ENCODE peak calls at places on chromosomes 1 and 21, in ten cellular contexts. One of them, this sample, is unnamed.
A peak's percentile ranks its signal among the peaks of the same experiment; 100 is the strongest.

GRCh38 chr1:14055442-14056225 is 355.6 kb downstream of the PRDM2 start:
- DNase-seq in RWPE1: peak; percentile 65
- DNase-seq in right atrium auricular region: no peak
- DNase-seq in left ventricle myocardium inferior: no peak
- DNase-seq in GM04503: no peak
- DNase-seq in AG08396: no peak
- DNase-seq in ACHN: no peak
- DNase-seq in islet precursor cell: no peak
- DNase-seq in mesothelial cell of epicardium: no peak
- DNase-seq in fibroblast of mammary gland: peak; percentile 37
- DNase-seq in this sample: no peak

GRCh38 chr1:3275471-3276340 is 178.8 kb upstream of the ARHGEF16 start:
- DNase-seq in RWPE1: no peak
- DNase-seq in right atrium auricular region: no peak
- DNase-seq in left ventricle myocardium inferior: peak; percentile 38
- DNase-seq in GM04503: no peak
- DNase-seq in AG08396: no peak
- DNase-seq in ACHN: no peak
- DNase-seq in islet precursor cell: no peak
- DNase-seq in mesothelial cell of epicardium: no peak
- DNase-seq in fibroblast of mammary gland: peak; percentile 30
- DNase-seq in this sample: no peak

GRCh38 chr1:112520166-112520565 is 11.4 kb downstream of the WNT2B start:
- DNase-seq in RWPE1: no peak
- DNase-seq in right atrium auricular region: no peak
- DNase-seq in left ventricle myocardium inferior: no peak
- DNase-seq in GM04503: no peak
- DNase-seq in AG08396: no peak
- DNase-seq in ACHN: no peak
- DNase-seq in islet precursor cell: peak; percentile 72
- DNase-seq in mesothelial cell of epicardium: no peak
- DNase-seq in fibroblast of mammary gland: no peak
- DNase-seq in this sample: no peak

GRCh38 chr1:12201343-12202189 is 28.3 kb upstream of the VPS13D start:
- DNase-seq in RWPE1: no peak
- DNase-seq in right atrium auricular region: no peak
- DNase-seq in left ventricle myocardium inferior: no peak
- DNase-seq in GM04503: no peak
- DNase-seq in AG08396: no peak
- DNase-seq in ACHN: no peak
- DNase-seq in islet precursor cell: no peak
- DNase-seq in mesothelial cell of epicardium: no peak
- DNase-seq in fibroblast of mammary gland: no peak
- DNase-seq in this sample: no peak

GRCh38 chr1:91806777-91807700 is 78.9 kb downstream of the TGFBR3 start:
- DNase-seq in RWPE1: no peak
- DNase-seq in right atrium auricular region: no peak
- DNase-seq in left ventricle myocardium inferior: no peak
- DNase-seq in GM04503: peak; percentile 60
- DNase-seq in AG08396: no peak
- DNase-seq in ACHN: no peak
- DNase-seq in islet precursor cell: no peak
- DNase-seq in mesothelial cell of epicardium: no peak
- DNase-seq in fibroblast of mammary gland: peak; percentile 65
- DNase-seq in this sample: no peak

GRCh38 chr1:35925741-35926140 is 5.2 kb upstream of the AGO3 start:
- DNase-seq in RWPE1: no peak
- DNase-seq in right atrium auricular region: no peak
- DNase-seq in left ventricle myocardium inferior: peak; percentile 55
- DNase-seq in GM04503: peak; percentile 45
- DNase-seq in AG08396: peak; percentile 70
- DNase-seq in ACHN: no peak
- DNase-seq in islet precursor cell: no peak
- DNase-seq in mesothelial cell of epicardium: no peak
- DNase-seq in fibroblast of mammary gland: peak; percentile 28
- DNase-seq in this sample: no peak

GRCh38 chr1:94401206-94401605 is 17.0 kb upstream of the ABCD3 start:
- DNase-seq in RWPE1: no peak
- DNase-seq in right atrium auricular region: no peak
- DNase-seq in left ventricle myocardium inferior: no peak
- DNase-seq in GM04503: no peak
- DNase-seq in AG08396: no peak
- DNase-seq in ACHN: no peak
- DNase-seq in islet precursor cell: no peak
- DNase-seq in mesothelial cell of epicardium: no peak
- DNase-seq in fibroblast of mammary gland: no peak
- DNase-seq in this sample: no peak

GRCh38 chr1:3907031-3907534 is 7.0 kb upstream of the C1orf174 start:
- DNase-seq in RWPE1: no peak
- DNase-seq in right atrium auricular region: no peak
- DNase-seq in left ventricle myocardium inferior: no peak
- DNase-seq in GM04503: no peak
- DNase-seq in AG08396: no peak
- DNase-seq in ACHN: no peak
- DNase-seq in islet precursor cell: peak; percentile 78
- DNase-seq in mesothelial cell of epicardium: no peak
- DNase-seq in fibroblast of mammary gland: peak; percentile 24
- DNase-seq in this sample: peak; percentile 77

GRCh38 chr21:42398414-42399030 is 2.7 kb upstream of the TMPRSS3 start:
- DNase-seq in RWPE1: no peak
- DNase-seq in right atrium auricular region: no peak
- DNase-seq in left ventricle myocardium inferior: no peak
- DNase-seq in GM04503: no peak
- DNase-seq in AG08396: no peak
- DNase-seq in ACHN: no peak
- DNase-seq in islet precursor cell: no peak
- DNase-seq in mesothelial cell of epicardium: no peak
- DNase-seq in fibroblast of mammary gland: no peak
- DNase-seq in this sample: no peak

GRCh38 chr1:25756210-25756609 is 43.8 kb upstream of the SELENON start:
- DNase-seq in RWPE1: no peak
- DNase-seq in right atrium auricular region: no peak
- DNase-seq in left ventricle myocardium inferior: no peak
- DNase-seq in GM04503: no peak
- DNase-seq in AG08396: no peak
- DNase-seq in ACHN: no peak
- DNase-seq in islet precursor cell: no peak
- DNase-seq in mesothelial cell of epicardium: no peak
- DNase-seq in fibroblast of mammary gland: no peak
- DNase-seq in this sample: no peak

GRCh38 chr1:16967095-16967567 is 13.3 kb downstream of the MFAP2 start:
- DNase-seq in RWPE1: no peak
- DNase-seq in right atrium auricular region: no peak
- DNase-seq in left ventricle myocardium inferior: peak; percentile 57
- DNase-seq in GM04503: no peak
- DNase-seq in AG08396: no peak
- DNase-seq in ACHN: no peak
- DNase-seq in islet precursor cell: no peak
- DNase-seq in mesothelial cell of epicardium: no peak
- DNase-seq in fibroblast of mammary gland: peak; percentile 48
- DNase-seq in this sample: no peak

GRCh38 chr1:246959944-246960693 is 28.4 kb upstream of the AHCTF1 start:
- DNase-seq in RWPE1: no peak
- DNase-seq in right atrium auricular region: no peak
- DNase-seq in left ventricle myocardium inferior: no peak
- DNase-seq in GM04503: no peak
- DNase-seq in AG08396: no peak
- DNase-seq in ACHN: no peak
- DNase-seq in islet precursor cell: no peak
- DNase-seq in mesothelial cell of epicardium: no peak
- DNase-seq in fibroblast of mammary gland: peak; percentile 34
- DNase-seq in this sample: peak; percentile 52

GRCh38 chr1:19312782-19313635 is 883 bp downstream of the SLC66A1 start:
- DNase-seq in RWPE1: peak; percentile 55
- DNase-seq in right atrium auricular region: no peak
- DNase-seq in left ventricle myocardium inferior: no peak
- DNase-seq in GM04503: no peak
- DNase-seq in AG08396: no peak
- DNase-seq in ACHN: no peak
- DNase-seq in islet precursor cell: no peak
- DNase-seq in mesothelial cell of epicardium: no peak
- DNase-seq in fibroblast of mammary gland: no peak
- DNase-seq in this sample: peak; percentile 20

GRCh38 chr1:203527013-203527412 is 33.1 kb downstream of the OPTC start:
- DNase-seq in RWPE1: no peak
- DNase-seq in right atrium auricular region: no peak
- DNase-seq in left ventricle myocardium inferior: no peak
- DNase-seq in GM04503: no peak
- DNase-seq in AG08396: no peak
- DNase-seq in ACHN: no peak
- DNase-seq in islet precursor cell: no peak
- DNase-seq in mesothelial cell of epicardium: no peak
- DNase-seq in fibroblast of mammary gland: no peak
- DNase-seq in this sample: no peak

GRCh38 chr1:9798236-9799130 is 25.3 kb downstream of the CLSTN1 start:
- DNase-seq in RWPE1: no peak
- DNase-seq in right atrium auricular region: no peak
- DNase-seq in left ventricle myocardium inferior: no peak
- DNase-seq in GM04503: peak; percentile 63
- DNase-seq in AG08396: no peak
- DNase-seq in ACHN: no peak
- DNase-seq in islet precursor cell: peak; percentile 26
- DNase-seq in mesothelial cell of epicardium: no peak
- DNase-seq in fibroblast of mammary gland: peak; percentile 70
- DNase-seq in this sample: no peak

GRCh38 chr1:245156041-245156735 is 1.4 kb downstream of the KIF26B start:
- DNase-seq in RWPE1: peak; percentile 89
- DNase-seq in right atrium auricular region: peak; percentile 69
- DNase-seq in left ventricle myocardium inferior: peak; percentile 80
- DNase-seq in GM04503: no peak
- DNase-seq in AG08396: peak; percentile 95
- DNase-seq in ACHN: peak; percentile 91
- DNase-seq in islet precursor cell: peak; percentile 94
- DNase-seq in mesothelial cell of epicardium: peak; percentile 77
- DNase-seq in fibroblast of mammary gland: peak; percentile 65
- DNase-seq in this sample: peak; percentile 85

GRCh38 chr1:215992620-215993019 is 425.5 kb downstream of the KCTD3 start:
- DNase-seq in RWPE1: peak; percentile 11
- DNase-seq in right atrium auricular region: no peak
- DNase-seq in left ventricle myocardium inferior: no peak
- DNase-seq in GM04503: no peak
- DNase-seq in AG08396: no peak
- DNase-seq in ACHN: peak; percentile 66
- DNase-seq in islet precursor cell: no peak
- DNase-seq in mesothelial cell of epicardium: no peak
- DNase-seq in fibroblast of mammary gland: peak; percentile 26
- DNase-seq in this sample: no peak

GRCh38 chr1:243254233-243254926 is 701 bp downstream of the CEP170 start:
- DNase-seq in RWPE1: peak; percentile 60
- DNase-seq in right atrium auricular region: peak; percentile 75
- DNase-seq in left ventricle myocardium inferior: peak; percentile 65
- DNase-seq in GM04503: peak; percentile 34
- DNase-seq in AG08396: peak; percentile 66
- DNase-seq in ACHN: peak; percentile 68
- DNase-seq in islet precursor cell: peak; percentile 68
- DNase-seq in mesothelial cell of epicardium: peak; percentile 40
- DNase-seq in fibroblast of mammary gland: peak; percentile 75
- DNase-seq in this sample: peak; percentile 66

GRCh38 chr1:116873680-116874271 is 35.9 kb upstream of the PTGFRN start:
- DNase-seq in RWPE1: no peak
- DNase-seq in right atrium auricular region: no peak
- DNase-seq in left ventricle myocardium inferior: no peak
- DNase-seq in GM04503: no peak
- DNase-seq in AG08396: no peak
- DNase-seq in ACHN: no peak
- DNase-seq in islet precursor cell: no peak
- DNase-seq in mesothelial cell of epicardium: no peak
- DNase-seq in fibroblast of mammary gland: peak; percentile 33
- DNase-seq in this sample: no peak

GRCh38 chr1:168893359-168893791 is 164.4 kb upstream of the DPT start:
- DNase-seq in RWPE1: peak; percentile 11
- DNase-seq in right atrium auricular region: peak; percentile 67
- DNase-seq in left ventricle myocardium inferior: peak; percentile 25
- DNase-seq in GM04503: peak; percentile 3
- DNase-seq in AG08396: no peak
- DNase-seq in ACHN: no peak
- DNase-seq in islet precursor cell: no peak
- DNase-seq in mesothelial cell of epicardium: no peak
- DNase-seq in fibroblast of mammary gland: peak; percentile 91
- DNase-seq in this sample: no peak

GRCh38 chr1:156247460-156248322 is at the start of gene PAQR6:
- DNase-seq in RWPE1: no peak
- DNase-seq in right atrium auricular region: no peak
- DNase-seq in left ventricle myocardium inferior: peak; percentile 28
- DNase-seq in GM04503: no peak
- DNase-seq in AG08396: no peak
- DNase-seq in ACHN: no peak
- DNase-seq in islet precursor cell: peak; percentile 63
- DNase-seq in mesothelial cell of epicardium: no peak
- DNase-seq in fibroblast of mammary gland: no peak
- DNase-seq in this sample: no peak

GRCh38 chr21:35529141-35529863 is 480.2 kb upstream of the RUNX1 start:
- DNase-seq in RWPE1: no peak
- DNase-seq in right atrium auricular region: no peak
- DNase-seq in left ventricle myocardium inferior: no peak
- DNase-seq in GM04503: no peak
- DNase-seq in AG08396: peak; percentile 33
- DNase-seq in ACHN: no peak
- DNase-seq in islet precursor cell: no peak
- DNase-seq in mesothelial cell of epicardium: no peak
- DNase-seq in fibroblast of mammary gland: no peak
- DNase-seq in this sample: peak; percentile 17

GRCh38 chr1:15095492-15095867 is 58.1 kb upstream of the TMEM51 start:
- DNase-seq in RWPE1: no peak
- DNase-seq in right atrium auricular region: no peak
- DNase-seq in left ventricle myocardium inferior: no peak
- DNase-seq in GM04503: no peak
- DNase-seq in AG08396: no peak
- DNase-seq in ACHN: no peak
- DNase-seq in islet precursor cell: no peak
- DNase-seq in mesothelial cell of epicardium: no peak
- DNase-seq in fibroblast of mammary gland: no peak
- DNase-seq in this sample: no peak

GRCh38 chr1:44826375-44827196 is 16.5 kb downstream of the PTCH2 start:
- DNase-seq in RWPE1: no peak
- DNase-seq in right atrium auricular region: no peak
- DNase-seq in left ventricle myocardium inferior: peak; percentile 75
- DNase-seq in GM04503: no peak
- DNase-seq in AG08396: no peak
- DNase-seq in ACHN: no peak
- DNase-seq in islet precursor cell: no peak
- DNase-seq in mesothelial cell of epicardium: no peak
- DNase-seq in fibroblast of mammary gland: peak; percentile 62
- DNase-seq in this sample: no peak